ENCODE peak calls at places on chromosomes 4 and X, in seven cellular contexts. T is GM12865, P is progenitor cell of endocrine pancreas, U is pancreas, L is colonic mucosa, J is fibroblast of mammary gland, X is fibroblast of pulmonary artery. I is an unnamed sample.

GRCh38 chrX:68938244-68939004 is 109.6 kb downstream of the EFNB1 start:
- DNase-seq in T (peak; percentile 7), P (peak; percentile 0), U (no peak), L (peak; percentile 14), J (peak; percentile 81), X (peak; percentile 82), I (no peak)

GRCh38 chr4:183437452-183437851 is 7.0 kb upstream of the CDKN2AIP start:
- DNase-seq in T (no peak), P (no peak), U (no peak), L (peak; percentile 21), J (no peak), X (no peak), I (no peak)

GRCh38 chr4:175377203-175377602 is 434.9 kb downstream of the GPM6A start:
- DNase-seq in T (no peak), P (no peak), U (no peak), L (no peak), J (no peak), X (no peak), I (no peak)

GRCh38 chr4:83276299-83277040 is 8.1 kb downstream of the COQ2 start:
- DNase-seq in T (peak; percentile 69), P (no peak), U (no peak), L (no peak), J (peak; percentile 22), X (no peak), I (no peak)

GRCh38 chrX:9707306-9708015 is 58.2 kb downstream of the GPR143 start:
- DNase-seq in T (no peak), P (no peak), U (no peak), L (no peak), J (no peak), X (no peak), I (no peak)

GRCh38 chr4:138916763-138917162 is 98.8 kb upstream of the NOCT start:
- DNase-seq in T (no peak), P (no peak), U (no peak), L (no peak), J (no peak), X (no peak), I (no peak)

GRCh38 chrX:38804481-38805293 is 3.4 kb downstream of the MID1IP1 start:
- DNase-seq in T (peak; percentile 38), P (peak; percentile 18), U (peak; percentile 26), L (no peak), J (no peak), X (peak; percentile 25), I (peak; percentile 15)

GRCh38 chr4:7705062-7705461 is 234.6 kb downstream of the AFAP1 start:
- DNase-seq in T (no peak), P (no peak), U (no peak), L (no peak), J (peak; percentile 21), X (no peak), I (no peak)

GRCh38 chrX:40867352-40867751 is 132.0 kb upstream of the MED14 start:
- DNase-seq in T (no peak), P (no peak), U (peak; percentile 20), L (no peak), J (peak; percentile 36), X (peak; percentile 57), I (no peak)

GRCh38 chr4:185033950-185034349 is 15.7 kb downstream of the HELT start:
- DNase-seq in T (peak; percentile 75), P (no peak), U (no peak), L (no peak), J (peak; percentile 38), X (no peak), I (no peak)

GRCh38 chrX:13864264-13864663 is 47.4 kb upstream of the GPM6B start:
- DNase-seq in T (no peak), P (no peak), U (no peak), L (no peak), J (peak; percentile 79), X (peak; percentile 29), I (no peak)

GRCh38 chr4:140330311-140330900 is 43.0 kb upstream of the SCOC start:
- DNase-seq in T (peak; percentile 19), P (no peak), U (no peak), L (no peak), J (peak; percentile 61), X (peak; percentile 70), I (no peak)

GRCh38 chrX:132023896-132024386 is 839 bp downstream of the STK26 start:
- DNase-seq in T (peak; percentile 85), P (no peak), U (no peak), L (peak; percentile 43), J (peak; percentile 17), X (no peak), I (peak; percentile 55)

GRCh38 chr4:30536231-30536630 is 183.9 kb upstream of the PCDH7 start:
- DNase-seq in T (no peak), P (no peak), U (no peak), L (no peak), J (no peak), X (peak; percentile 35), I (no peak)

GRCh38 chr4:100657187-100657586 is 139.4 kb upstream of the EMCN start:
- DNase-seq in T (no peak), P (no peak), U (no peak), L (no peak), J (no peak), X (peak; percentile 83), I (no peak)

GRCh38 chrX:25941087-25941486 is 197.1 kb upstream of the MAGEB18 start:
- DNase-seq in T (no peak), P (no peak), U (no peak), L (no peak), J (peak; percentile 37), X (peak; percentile 28), I (no peak)

GRCh38 chr4:30396772-30397475 is 323.2 kb upstream of the PCDH7 start:
- DNase-seq in T (no peak), P (no peak), U (no peak), L (no peak), J (peak; percentile 22), X (peak; percentile 86), I (no peak)

GRCh38 chrX:126141014-126141413 is 25.1 kb downstream of the DCAF12L2 start:
- DNase-seq in T (no peak), P (no peak), U (no peak), L (no peak), J (no peak), X (no peak), I (no peak)

DNA sequence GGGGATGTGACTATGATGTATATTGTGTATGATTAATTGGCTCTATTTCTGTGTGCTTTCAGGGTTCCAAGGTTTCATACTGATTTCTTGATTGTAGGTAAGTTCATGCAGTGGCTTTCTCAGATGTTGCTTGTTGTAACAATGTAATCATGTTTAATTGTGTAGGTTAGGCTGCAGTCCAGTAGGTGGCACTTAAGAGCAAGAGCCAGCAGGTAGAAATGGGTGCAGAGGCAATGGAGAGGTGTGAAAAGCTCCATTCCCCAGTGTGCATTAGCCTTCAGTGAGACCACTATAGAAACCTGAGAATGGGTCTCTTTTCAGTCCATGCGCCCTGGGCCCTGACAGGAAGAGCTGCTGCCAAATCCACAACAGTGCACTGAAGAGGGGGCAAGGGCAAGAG is 28.2 kb downstream of the DCAF12L2 start:
- DNase-seq in T (peak; percentile 0), P (no peak), U (no peak), L (no peak), J (no peak), X (no peak), I (no peak)
- TF ChIP-seq CTCF in T (peak; percentile 8), P (peak; percentile 46), U (no peak), L (no peak), J (peak; percentile 10), X (no peak), I (peak; percentile 68)

GRCh38 chr4:187167126-187167525 is 443.5 kb upstream of the FAT1 start:
- DNase-seq in T (no peak), P (no peak), U (no peak), L (peak; percentile 41), J (no peak), X (no peak), I (no peak)
- TF ChIP-seq CTCF in T (no peak), P (no peak), U (no peak), L (no peak), J (no peak), X (no peak), I (no peak)

GRCh38 chr4:6415306-6415705 is 57.1 kb downstream of the PPP2R2C start:
- DNase-seq in T (no peak), P (no peak), U (no peak), L (no peak), J (no peak), X (no peak), I (no peak)
- TF ChIP-seq CTCF in T (no peak), P (no peak), U (no peak), L (no peak), J (no peak), X (no peak), I (no peak)

GRCh38 chr4:153019906-153020305 is 83.8 kb downstream of the FHDC1 start:
- DNase-seq in T (no peak), P (no peak), U (no peak), L (no peak), J (no peak), X (no peak), I (no peak)

GRCh38 chr4:153020460-153020859 is 84.3 kb downstream of the FHDC1 start:
- DNase-seq in T (no peak), P (no peak), U (no peak), L (no peak), J (no peak), X (no peak), I (no peak)

GRCh38 chr4:153023692-153024394 is 87.7 kb downstream of the FHDC1 start:
- DNase-seq in T (peak; percentile 9), P (no peak), U (no peak), L (peak; percentile 38), J (no peak), X (no peak), I (no peak)

GRCh38 chr4:153024466-153024865 is 88.3 kb downstream of the FHDC1 start:
- DNase-seq in T (no peak), P (no peak), U (no peak), L (no peak), J (no peak), X (no peak), I (no peak)

DNA sequence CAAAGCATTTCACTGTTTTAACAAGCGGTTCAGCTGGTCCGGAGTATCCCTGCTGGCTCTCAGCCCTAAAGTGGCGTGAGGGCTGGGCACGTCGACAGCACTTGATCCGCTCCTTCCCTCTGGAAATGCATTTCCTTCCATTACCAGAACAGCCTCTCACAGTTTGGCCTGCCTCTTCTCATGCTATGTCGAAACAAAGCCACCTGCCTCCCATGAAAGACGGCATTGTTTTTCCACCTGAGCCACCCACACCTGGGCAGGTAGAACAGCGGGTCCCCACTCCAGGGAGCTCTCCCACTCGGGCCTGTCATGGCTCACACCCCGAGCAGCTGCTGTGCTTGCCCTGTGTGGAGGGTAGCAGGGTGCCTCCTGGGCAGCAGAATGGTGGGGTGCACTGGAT is 86.1 kb downstream of the FHDC1 start:
- DNase-seq in T (no peak), P (no peak), U (no peak), L (peak; percentile 26), J (no peak), X (no peak), I (no peak)
- TF ChIP-seq CTCF in T (no peak), P (no peak), U (no peak), L (no peak), J (no peak), X (no peak), I (no peak)

DNA sequence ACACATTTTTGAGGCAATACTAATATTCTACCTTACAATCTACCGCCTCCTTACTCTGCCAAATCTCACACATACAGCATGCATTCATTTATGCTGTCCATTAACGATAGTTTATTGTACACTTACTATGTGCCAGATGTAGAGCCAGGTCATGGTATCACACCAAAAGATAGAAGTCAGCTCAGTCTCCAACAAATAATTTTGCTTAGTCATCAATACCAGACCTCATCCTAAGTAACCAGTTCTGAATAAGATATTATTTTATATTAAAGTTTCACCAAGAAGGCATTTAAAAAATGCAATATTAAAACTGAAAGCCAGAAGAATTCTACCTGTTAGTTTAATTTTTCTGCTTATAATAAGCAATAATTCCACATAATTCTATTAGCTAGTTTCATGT is 60.6 kb upstream of the TTC29 start:
- DNase-seq in T (no peak), P (no peak), U (no peak), L (no peak), J (no peak), X (no peak), I (no peak)
- TF ChIP-seq CTCF in T (no peak), P (no peak), U (no peak), L (no peak), J (no peak), X (no peak), I (no peak)

I was measured in GM13977.